ENCODE peak calls at places on chromosomes 11 and 22, in eight cellular contexts. W, S, Z, C, D, Q, E and Y are unnamed samples.

GRCh38 chr11:3709977-3710376 is 38.8 kb upstream of the CHRNA10 start:
- DNase-seq in W (peak; percentile 55), S (no peak), Z (no peak), C (no peak), D (no peak), Q (peak; percentile 43), E (no peak), Y (peak; percentile 38)

GRCh38 chr11:6156628-6157367 is 13.3 kb downstream of the OR52B2 start:
- DNase-seq in W (no peak), S (no peak), Z (no peak), C (peak; percentile 39), D (no peak), Q (peak; percentile 12), E (no peak), Y (no peak)

GRCh38 chr22:17980638-17981051 is 43.7 kb downstream of the MICAL3 start:
- DNase-seq in W (no peak), S (peak; percentile 27), Z (no peak), C (peak; percentile 73), D (no peak), Q (peak; percentile 54), E (no peak), Y (no peak)

GRCh38 chr11:95134491-95134890 is 44.8 kb downstream of the ENDOD1 start:
- DNase-seq in W (peak; percentile 85), S (no peak), Z (no peak), C (peak; percentile 61), D (no peak), Q (peak; percentile 88), E (no peak), Y (peak; percentile 80)

GRCh38 chr22:24091551-24092420 is 80.7 kb downstream of the CABIN1 start:
- DNase-seq in W (no peak), S (no peak), Z (no peak), C (no peak), D (no peak), Q (no peak), E (no peak), Y (no peak)

GRCh38 chr11:101010899-101011298 is 118.7 kb downstream of the PGR start:
- DNase-seq in W (peak; percentile 63), S (peak; percentile 24), Z (no peak), C (no peak), D (no peak), Q (no peak), E (no peak), Y (peak; percentile 51)

GRCh38 chr11:773830-774229 is 3.5 kb downstream of the GATD1 start:
- DNase-seq in W (no peak), S (peak; percentile 1), Z (no peak), C (no peak), D (no peak), Q (no peak), E (no peak), Y (no peak)

GRCh38 chr22:45710469-45710868 is 38.8 kb downstream of the ATXN10 start:
- DNase-seq in W (no peak), S (no peak), Z (no peak), C (no peak), D (no peak), Q (no peak), E (no peak), Y (no peak)

GRCh38 chr11:1936072-1936780 is 10.9 kb upstream of the MRPL23 start:
- DNase-seq in W (no peak), S (no peak), Z (no peak), C (no peak), D (no peak), Q (no peak), E (no peak), Y (no peak)

GRCh38 chr11:16186680-16187079 is 169.7 kb downstream of the SOX6 start:
- DNase-seq in W (no peak), S (no peak), Z (no peak), C (no peak), D (no peak), Q (no peak), E (no peak), Y (no peak)

GRCh38 chr22:22111267-22111751 is 128.7 kb upstream of the TOP3B start:
- DNase-seq in W (peak; percentile 90), S (no peak), Z (no peak), C (peak; percentile 49), D (peak; percentile 86), Q (peak; percentile 90), E (no peak), Y (peak; percentile 87)
- H3K4me2 ChIP-seq in W (no peak overlapping the region), S (no peak overlapping the region), Z (peak overlapping the region; percentile 3), C (no peak overlapping the region), D (peak overlapping the region; percentile 86), Q (peak overlapping the region; percentile 21), E (peak overlapping the region; percentile 62), Y (peak overlapping the region; percentile 43)

GRCh38 chr22:44702479-44703219 is 645 bp downstream of the PRR5 start:
- DNase-seq in W (peak; percentile 48), S (peak; percentile 82), Z (no peak), C (peak; percentile 81), D (no peak), Q (peak; percentile 57), E (no peak), Y (peak; percentile 30)
- TF ChIP-seq EZH2 in W (peak; percentile 50), S (peak; percentile 34), Z (no peak), C (no peak), D (no peak), Q (no peak), E (no peak), Y (no peak)

DNA sequence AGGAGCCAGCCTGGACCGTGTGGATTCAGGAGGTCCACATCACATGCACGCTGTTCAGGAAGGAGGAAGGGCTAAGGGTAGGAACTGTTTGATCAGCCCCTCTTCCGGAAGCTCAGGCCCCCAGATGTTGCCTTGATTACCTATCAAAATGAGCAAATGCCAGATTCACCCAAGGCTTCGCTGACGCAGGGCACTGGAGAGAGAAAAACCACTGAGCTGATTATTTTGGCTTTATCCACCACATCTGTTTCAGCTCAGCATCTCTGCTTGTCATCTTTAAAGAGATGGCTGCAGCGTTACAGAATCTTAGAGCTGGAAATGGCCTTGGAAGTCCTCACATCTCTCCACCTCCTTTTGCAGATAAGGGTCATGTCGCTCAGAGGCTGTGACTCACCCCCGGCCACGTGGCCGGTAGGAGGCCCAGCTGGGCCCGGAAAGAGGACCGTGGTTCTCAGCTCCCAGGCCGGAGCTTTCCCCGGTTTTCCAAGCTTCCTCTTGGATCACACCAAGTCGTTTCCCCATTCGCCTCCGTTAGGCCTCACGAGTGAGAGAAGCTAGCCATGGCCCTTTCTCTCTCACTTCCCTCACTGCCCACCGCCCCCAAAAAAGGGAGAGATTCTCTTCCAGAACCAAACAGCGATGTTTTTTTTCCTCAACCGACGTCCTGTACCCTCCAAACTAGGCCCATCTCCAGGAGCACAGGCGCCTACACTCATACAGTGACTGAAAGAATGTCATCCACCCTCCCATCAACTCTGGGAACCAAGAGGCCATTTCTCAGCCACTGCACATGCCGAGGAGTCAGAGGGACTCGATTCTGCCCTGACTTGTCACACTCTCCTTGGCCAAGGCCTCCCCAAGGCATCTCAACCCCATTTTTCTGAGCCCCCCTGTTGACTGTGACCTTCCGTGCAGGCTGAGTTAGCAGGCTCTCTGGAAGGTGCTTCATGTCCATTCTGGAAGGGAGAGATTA is 37.6 kb downstream of the LIF start:
- DNase-seq in W (peak; percentile 95), S (no peak), Z (no peak), C (peak; percentile 89), D (no peak), Q (peak; percentile 83), E (no peak), Y (peak; percentile 94)
- H3K4me2 ChIP-seq in W (peak overlapping the region; percentile 0), S (no peak overlapping the region), Z (no peak overlapping the region), C (peak overlapping the region; percentile 30), D (no peak overlapping the region), Q (peak overlapping the region; percentile 12), E (peak overlapping the region; percentile 64), Y (peak overlapping the region; percentile 17)

GRCh38 chr11:10305262-10305963 is 540 bp downstream of the ADM start:
- DNase-seq in W (peak; percentile 18), S (peak; percentile 74), Z (peak; percentile 20), C (peak; percentile 78), D (no peak), Q (peak; percentile 84), E (no peak), Y (no peak)

GRCh38 chr11:10308208-10308954 is 3.5 kb downstream of the ADM start:
- DNase-seq in W (no peak), S (no peak), Z (peak; percentile 21), C (no peak), D (no peak), Q (peak; percentile 49), E (no peak), Y (no peak)

GRCh38 chr11:10307411-10308207 is 2.7 kb downstream of the ADM start:
- DNase-seq in W (peak; percentile 86), S (peak; percentile 89), Z (peak; percentile 92), C (peak; percentile 92), D (peak; percentile 60), Q (peak; percentile 98), E (peak; percentile 84), Y (peak; percentile 76)

GRCh38 chr11:10305964-10306918 is 1.4 kb downstream of the ADM start:
- DNase-seq in W (no peak), S (peak; percentile 70), Z (peak; percentile 32), C (peak; percentile 48), D (no peak), Q (peak; percentile 49), E (no peak), Y (no peak)

DNA sequence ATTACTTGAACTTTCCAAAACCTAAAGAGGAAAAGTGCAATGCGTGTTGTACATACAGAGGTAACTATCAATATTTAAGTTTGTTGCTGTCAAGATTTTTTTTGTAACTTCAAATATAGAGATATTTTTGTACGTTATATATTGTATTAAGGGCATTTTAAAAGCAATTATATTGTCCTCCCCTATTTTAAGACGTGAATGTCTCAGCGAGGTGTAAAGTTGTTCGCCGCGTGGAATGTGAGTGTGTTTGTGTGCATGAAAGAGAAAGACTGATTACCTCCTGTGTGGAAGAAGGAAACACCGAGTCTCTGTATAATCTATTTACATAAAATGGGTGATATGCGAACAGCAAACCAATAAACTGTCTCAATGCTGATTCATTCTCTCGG is 2.1 kb downstream of the ADM start:
- DNase-seq in W (peak; percentile 52), S (no peak), Z (no peak), C (no peak), D (no peak), Q (no peak), E (no peak), Y (no peak)
- TF ChIP-seq EZH2 in W (no peak), S (peak; percentile 70), Z (no peak), C (no peak), D (no peak), Q (no peak), E (no peak), Y (no peak)

GRCh38 chr22:36258750-36259619 is 6.1 kb downstream of the APOL1 start:
- DNase-seq in W (peak; percentile 53), S (peak; percentile 85), Z (peak; percentile 94), C (peak; percentile 51), D (no peak), Q (no peak), E (no peak), Y (no peak)
- H3K4me2 ChIP-seq in W (no peak overlapping the region), S (peak overlapping the region; percentile 74), Z (peak overlapping the region; percentile 80), C (peak overlapping the region; percentile 63), D (peak overlapping the region; percentile 54), Q (no peak overlapping the region), E (no peak overlapping the region), Y (peak overlapping the region; percentile 37)